ENCODE peak calls at places on chromosome 9, in seven cellular contexts. One of them, this sample, is unnamed.
A peak's percentile ranks its signal among the peaks of the same experiment; 100 is the strongest.

GRCh38 chr9:4904322-4905134 is 80.5 kb upstream of the JAK2 start:
- DNase-seq in SK-N-SH: no peak
- DNase-seq in H1: no peak
- DNase-seq in HCT116: no peak
- DNase-seq in GM12878: no peak
- DNase-seq in K562: no peak
- DNase-seq in HepG2: no peak
- DNase-seq in this sample: no peak

GRCh38 chr9:19807182-19807892 is 18.5 kb upstream of the SLC24A2 start:
- DNase-seq in SK-N-SH: no peak
- DNase-seq in H1: no peak
- DNase-seq in HCT116: no peak
- DNase-seq in GM12878: no peak
- DNase-seq in K562: no peak
- DNase-seq in HepG2: no peak
- DNase-seq in this sample: no peak

GRCh38 chr9:137138701-137139467 is at the start of gene GRIN1:
- DNase-seq in SK-N-SH: peak; percentile 70
- DNase-seq in H1: peak; percentile 77
- DNase-seq in HCT116: no peak
- DNase-seq in GM12878: no peak
- DNase-seq in K562: peak; percentile 84
- DNase-seq in HepG2: no peak
- DNase-seq in this sample: no peak

GRCh38 chr9:81083062-81083461 is 606.3 kb downstream of the TLE1 start:
- DNase-seq in SK-N-SH: peak; percentile 3
- DNase-seq in H1: no peak
- DNase-seq in HCT116: no peak
- DNase-seq in GM12878: no peak
- DNase-seq in K562: no peak
- DNase-seq in HepG2: no peak
- DNase-seq in this sample: no peak

GRCh38 chr9:82184524-82184923 is 196.0 kb downstream of the SPATA31D1 start:
- DNase-seq in SK-N-SH: no peak
- DNase-seq in H1: no peak
- DNase-seq in HCT116: no peak
- DNase-seq in GM12878: no peak
- DNase-seq in K562: no peak
- DNase-seq in HepG2: no peak
- DNase-seq in this sample: no peak

GRCh38 chr9:109013678-109014145 is 413 bp upstream of the CTNNAL1 start:
- DNase-seq in SK-N-SH: no peak
- DNase-seq in H1: no peak
- DNase-seq in HCT116: no peak
- DNase-seq in GM12878: no peak
- DNase-seq in K562: no peak
- DNase-seq in HepG2: no peak
- DNase-seq in this sample: no peak

GRCh38 chr9:135791431-135792267 is 89.7 kb downstream of the KCNT1 start:
- DNase-seq in SK-N-SH: no peak
- DNase-seq in H1: no peak
- DNase-seq in HCT116: no peak
- DNase-seq in GM12878: no peak
- DNase-seq in K562: no peak
- DNase-seq in HepG2: no peak
- DNase-seq in this sample: no peak

GRCh38 chr9:69317081-69317480 is 7.9 kb upstream of the ENTREP1 start:
- DNase-seq in SK-N-SH: no peak
- DNase-seq in H1: no peak
- DNase-seq in HCT116: no peak
- DNase-seq in GM12878: no peak
- DNase-seq in K562: no peak
- DNase-seq in HepG2: no peak
- DNase-seq in this sample: no peak

GRCh38 chr9:121453232-121453892 is 46.3 kb downstream of the GGTA1 start:
- DNase-seq in SK-N-SH: no peak
- DNase-seq in H1: no peak
- DNase-seq in HCT116: no peak
- DNase-seq in GM12878: no peak
- DNase-seq in K562: no peak
- DNase-seq in HepG2: no peak
- DNase-seq in this sample: no peak

GRCh38 chr9:116550728-116551436 is 136.2 kb upstream of the TRIM32 start:
- DNase-seq in SK-N-SH: no peak
- DNase-seq in H1: no peak
- DNase-seq in HCT116: no peak
- DNase-seq in GM12878: no peak
- DNase-seq in K562: no peak
- DNase-seq in HepG2: no peak
- DNase-seq in this sample: no peak

GRCh38 chr9:68836788-68837187 is 131.7 kb downstream of the PIP5K1B start:
- DNase-seq in SK-N-SH: no peak
- DNase-seq in H1: no peak
- DNase-seq in HCT116: no peak
- DNase-seq in GM12878: no peak
- DNase-seq in K562: no peak
- DNase-seq in HepG2: no peak
- DNase-seq in this sample: no peak

GRCh38 chr9:90142580-90142979 is 500.0 kb downstream of the DIRAS2 start:
- DNase-seq in SK-N-SH: peak; percentile 24
- DNase-seq in H1: peak; percentile 71
- DNase-seq in HCT116: peak; percentile 21
- DNase-seq in GM12878: no peak
- DNase-seq in K562: peak; percentile 6
- DNase-seq in HepG2: peak; percentile 35
- DNase-seq in this sample: no peak

GRCh38 chr9:36126016-36126786 is 10.3 kb upstream of the GLIPR2 start:
- DNase-seq in SK-N-SH: no peak
- DNase-seq in H1: no peak
- DNase-seq in HCT116: no peak
- DNase-seq in GM12878: no peak
- DNase-seq in K562: no peak
- DNase-seq in HepG2: no peak
- DNase-seq in this sample: no peak

GRCh38 chr9:31541626-31542025 is 842.8 kb upstream of the ACO1 start:
- DNase-seq in SK-N-SH: no peak
- DNase-seq in H1: no peak
- DNase-seq in HCT116: no peak
- DNase-seq in GM12878: no peak
- DNase-seq in K562: no peak
- DNase-seq in HepG2: no peak
- DNase-seq in this sample: no peak

GRCh38 chr9:136779808-136780207 is 11.3 kb upstream of the TMEM141 start:
- DNase-seq in SK-N-SH: no peak
- DNase-seq in H1: no peak
- DNase-seq in HCT116: no peak
- DNase-seq in GM12878: no peak
- DNase-seq in K562: no peak
- DNase-seq in HepG2: no peak
- DNase-seq in this sample: no peak

GRCh38 chr9:111691686-111692329 is 30.4 kb downstream of the GNG10 start:
- DNase-seq in SK-N-SH: peak; percentile 39
- DNase-seq in H1: no peak
- DNase-seq in HCT116: peak; percentile 24
- DNase-seq in GM12878: no peak
- DNase-seq in K562: no peak
- DNase-seq in HepG2: peak; percentile 52
- DNase-seq in this sample: peak; percentile 25

GRCh38 chr9:120655005-120655622 is 59.2 kb downstream of the MEGF9 start:
- DNase-seq in SK-N-SH: no peak
- DNase-seq in H1: no peak
- DNase-seq in HCT116: no peak
- DNase-seq in GM12878: no peak
- DNase-seq in K562: no peak
- DNase-seq in HepG2: no peak
- DNase-seq in this sample: no peak

GRCh38 chr9:89721971-89722530 is 117.2 kb downstream of the GADD45G start:
- DNase-seq in SK-N-SH: no peak
- DNase-seq in H1: no peak
- DNase-seq in HCT116: no peak
- DNase-seq in GM12878: no peak
- DNase-seq in K562: no peak
- DNase-seq in HepG2: no peak
- DNase-seq in this sample: no peak

GRCh38 chr9:100667448-100667847 is 89.6 kb downstream of the CAVIN4 start:
- DNase-seq in SK-N-SH: no peak
- DNase-seq in H1: no peak
- DNase-seq in HCT116: no peak
- DNase-seq in GM12878: no peak
- DNase-seq in K562: no peak
- DNase-seq in HepG2: no peak
- DNase-seq in this sample: no peak

GRCh38 chr9:77514886-77515711 is 133.0 kb downstream of the GNA14 start:
- DNase-seq in SK-N-SH: no peak
- DNase-seq in H1: no peak
- DNase-seq in HCT116: no peak
- DNase-seq in GM12878: no peak
- DNase-seq in K562: no peak
- DNase-seq in HepG2: peak; percentile 6
- DNase-seq in this sample: no peak

GRCh38 chr9:16352791-16353401 is 517.6 kb downstream of the BNC2 start:
- DNase-seq in SK-N-SH: no peak
- DNase-seq in H1: no peak
- DNase-seq in HCT116: no peak
- DNase-seq in GM12878: no peak
- DNase-seq in K562: no peak
- DNase-seq in HepG2: no peak
- DNase-seq in this sample: no peak

GRCh38 chr9:100058699-100059579 is 39.9 kb downstream of the ERP44 start:
- DNase-seq in SK-N-SH: no peak
- DNase-seq in H1: no peak
- DNase-seq in HCT116: no peak
- DNase-seq in GM12878: peak; percentile 78
- DNase-seq in K562: no peak
- DNase-seq in HepG2: no peak
- DNase-seq in this sample: no peak

DNA sequence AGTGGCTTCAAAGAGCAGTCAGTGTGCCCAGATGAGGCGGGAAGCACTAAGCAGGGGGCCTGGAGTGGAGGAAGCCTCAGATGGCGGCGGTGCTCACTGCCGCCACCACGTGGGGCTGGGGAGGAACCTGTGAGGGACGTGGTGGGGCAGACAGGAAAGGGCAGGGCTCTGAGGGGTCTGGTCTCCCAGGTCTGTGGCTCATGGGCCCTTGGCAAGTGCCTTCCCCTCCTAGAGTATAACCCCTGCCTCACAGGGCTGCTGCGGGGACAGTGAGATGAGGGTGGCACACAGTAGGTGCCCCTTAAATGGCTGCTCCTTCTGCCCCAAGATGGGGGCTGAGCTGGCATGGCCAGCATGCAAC is 26.6 kb downstream of the NR5A1 start:
- DNase-seq in SK-N-SH: peak; percentile 80
- DNase-seq in H1: peak; percentile 80
- DNase-seq in HCT116: peak; percentile 32
- DNase-seq in GM12878: no peak
- DNase-seq in K562: peak; percentile 74
- DNase-seq in HepG2: peak; percentile 34
- DNase-seq in this sample: no peak
- TF ChIP-seq CTCF in SK-N-SH: peak; percentile 41
- TF ChIP-seq CTCF in H1: peak; percentile 71
- TF ChIP-seq CTCF in HCT116: peak; percentile 58
- TF ChIP-seq CTCF in GM12878: peak; percentile 61
- TF ChIP-seq CTCF in K562: peak; percentile 70
- TF ChIP-seq CTCF in HepG2: peak; percentile 79
- TF ChIP-seq CTCF in this sample: peak; percentile 84

DNA sequence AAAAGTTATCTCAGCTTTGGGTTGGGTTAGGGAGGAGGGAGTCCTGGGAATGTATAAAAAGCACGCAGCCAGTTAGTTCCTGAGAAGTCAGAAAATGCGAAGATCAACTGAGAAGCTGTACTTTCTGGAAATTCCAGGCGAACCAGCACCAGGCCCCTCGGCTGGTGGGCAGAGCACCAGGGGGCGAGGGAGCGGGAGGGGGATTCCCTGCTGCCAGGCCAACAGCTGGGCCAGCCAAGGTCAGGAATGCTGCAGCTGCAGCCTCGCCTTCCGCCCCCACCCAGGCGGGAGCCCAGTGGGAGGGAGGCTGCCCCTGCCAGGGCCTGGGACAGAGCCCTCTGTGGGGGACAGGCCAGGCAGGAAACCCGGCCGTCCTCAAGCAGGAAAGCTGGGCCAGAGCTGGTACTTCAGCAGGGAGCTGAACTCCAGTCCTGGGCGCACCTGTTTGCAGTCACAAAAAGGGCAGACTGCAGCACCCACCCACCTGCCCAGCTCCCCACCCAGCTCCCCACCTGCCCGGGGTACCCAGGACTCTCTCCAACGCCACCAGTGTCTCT is 35.5 kb downstream of the VAV2 start:
- DNase-seq in SK-N-SH: peak; percentile 87
- DNase-seq in H1: no peak
- DNase-seq in HCT116: no peak
- DNase-seq in GM12878: no peak
- DNase-seq in K562: no peak
- DNase-seq in HepG2: no peak
- DNase-seq in this sample: no peak
- TF ChIP-seq SIN3A in SK-N-SH: no peak
- TF ChIP-seq SIN3A in H1: no peak
- TF ChIP-seq SIN3A in HCT116: no peak
- TF ChIP-seq SIN3A in GM12878: peak; percentile 30
- TF ChIP-seq SIN3A in K562: no peak
- TF ChIP-seq SIN3A in HepG2: no peak
- TF ChIP-seq SIN3A in this sample: no peak

GRCh38 chr9:133643362-133643755 is 7.2 kb downstream of the DBH start:
- DNase-seq in SK-N-SH: no peak
- DNase-seq in H1: no peak
- DNase-seq in HCT116: no peak
- DNase-seq in GM12878: no peak
- DNase-seq in K562: no peak
- DNase-seq in HepG2: no peak
- DNase-seq in this sample: no peak
- TF ChIP-seq CTCF in SK-N-SH: no peak
- TF ChIP-seq CTCF in H1: no peak
- TF ChIP-seq CTCF in HCT116: no peak
- TF ChIP-seq CTCF in GM12878: no peak
- TF ChIP-seq CTCF in K562: no peak
- TF ChIP-seq CTCF in HepG2: no peak
- TF ChIP-seq CTCF in this sample: no peak

DNA sequence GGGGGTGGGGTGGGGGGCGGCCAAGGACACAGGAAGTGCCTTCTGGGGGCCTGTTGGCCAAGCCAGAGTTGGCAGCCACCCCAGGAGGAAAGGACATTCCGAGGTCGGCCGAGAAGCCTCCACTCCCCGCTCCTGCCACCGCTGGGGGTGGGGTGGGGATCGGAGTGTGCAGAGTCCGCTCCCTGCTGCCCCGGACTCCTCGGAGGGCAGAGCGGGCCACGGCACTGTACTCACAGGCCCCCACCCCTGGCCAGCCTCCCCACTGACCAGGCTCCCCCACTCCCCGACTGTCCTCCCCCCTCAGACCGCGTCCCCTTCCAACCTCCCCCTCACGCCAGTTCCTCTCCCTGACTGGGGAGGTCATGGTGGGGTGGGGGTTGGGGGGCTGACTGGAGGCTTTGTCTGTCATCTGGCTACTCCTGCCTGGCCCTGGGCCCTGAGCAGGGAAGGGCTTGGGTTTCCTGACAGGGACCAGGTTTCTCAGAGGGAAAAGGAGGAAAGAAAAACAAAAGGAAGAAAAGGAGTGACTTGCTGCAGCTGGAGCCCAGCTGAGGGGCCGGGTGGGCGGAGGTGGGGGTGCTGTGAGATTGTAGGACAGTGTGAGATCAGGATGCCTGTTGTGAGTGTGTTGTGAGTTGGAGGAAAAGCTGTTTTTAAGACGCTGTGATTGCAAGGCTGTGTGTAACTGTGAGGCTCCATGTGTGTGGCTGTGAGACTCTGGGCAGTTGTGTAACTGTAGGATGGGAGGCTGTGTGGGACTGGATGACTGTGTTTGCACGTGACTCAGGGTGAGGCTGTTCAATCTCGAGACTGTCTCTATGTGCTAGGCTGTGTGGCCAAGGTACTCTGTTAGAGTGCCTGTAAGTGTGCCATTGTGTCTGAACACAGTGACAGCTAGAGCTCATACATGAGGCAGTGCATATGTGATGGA is 29.6 kb downstream of the CNTFR start:
- DNase-seq in SK-N-SH: peak; percentile 79
- DNase-seq in H1: no peak
- DNase-seq in HCT116: no peak
- DNase-seq in GM12878: no peak
- DNase-seq in K562: no peak
- DNase-seq in HepG2: peak; percentile 21
- DNase-seq in this sample: no peak
- TF ChIP-seq SIN3A in SK-N-SH: no peak
- TF ChIP-seq SIN3A in H1: no peak
- TF ChIP-seq SIN3A in HCT116: no peak
- TF ChIP-seq SIN3A in GM12878: no peak
- TF ChIP-seq SIN3A in K562: no peak
- TF ChIP-seq SIN3A in HepG2: no peak
- TF ChIP-seq SIN3A in this sample: no peak